ENCODE peak calls at places on chromosomes 5 and 9, in five cellular contexts. V is adrenal gland, R is body of pancreas, P is ovary, I is right lobe of liver. F is an unnamed sample.

GRCh38 chr5:169344629-169345028 is 43.7 kb upstream of the SLIT3 start:
- DNase-seq in V (no peak), R (no peak), P (no peak), I (no peak), F (no peak)

GRCh38 chr5:40171971-40172370 is 507.7 kb upstream of the PTGER4 start:
- DNase-seq in V (no peak), R (no peak), P (no peak), I (no peak), F (no peak)

GRCh38 chr9:111598730-111599091 is 736 bp downstream of the PTGR1 start:
- DNase-seq in V (peak; percentile 72), R (peak; percentile 44), P (peak; percentile 59), I (no peak), F (no peak)

GRCh38 chr9:114307323-114308250 is 15.3 kb upstream of the ORM1 start:
- DNase-seq in V (no peak), R (peak; percentile 4), P (peak; percentile 8), I (peak; percentile 26), F (peak; percentile 79)

GRCh38 chr5:170342153-170342552 is 44.6 kb upstream of the LCP2 start:
- DNase-seq in V (no peak), R (no peak), P (no peak), I (peak; percentile 39), F (no peak)

GRCh38 chr9:85522459-85523092 is 219.2 kb downstream of the AGTPBP1 start:
- DNase-seq in V (peak; percentile 48), R (no peak), P (no peak), I (peak; percentile 59), F (no peak)

GRCh38 chr5:111676496-111676895 is 80.5 kb downstream of the NREP start:
- DNase-seq in V (no peak), R (no peak), P (no peak), I (no peak), F (peak; percentile 4)

GRCh38 chr5:175573493-175574269 is 84.2 kb upstream of the HRH2 start:
- DNase-seq in V (no peak), R (no peak), P (no peak), I (no peak), F (no peak)

GRCh38 chr5:136679233-136679632 is 313.9 kb upstream of the TRPC7 start:
- DNase-seq in V (no peak), R (no peak), P (no peak), I (no peak), F (no peak)

GRCh38 chr9:137705443-137705863 is 86.6 kb downstream of the EHMT1 start:
- DNase-seq in V (no peak), R (no peak), P (no peak), I (no peak), F (no peak)

GRCh38 chr5:90386099-90386710 is 23.4 kb downstream of the CETN3 start:
- DNase-seq in V (no peak), R (no peak), P (no peak), I (no peak), F (no peak)

GRCh38 chr5:77718934-77719610 is 57.1 kb downstream of the TBCA start:
- DNase-seq in V (no peak), R (no peak), P (no peak), I (no peak), F (no peak)

GRCh38 chr5:54090495-54091084 is 219.8 kb downstream of the ARL15 start:
- DNase-seq in V (no peak), R (no peak), P (no peak), I (no peak), F (no peak)

GRCh38 chr5:176514244-176514918 is 22.8 kb downstream of the RNF44 start:
- DNase-seq in V (no peak), R (no peak), P (no peak), I (no peak), F (no peak)

GRCh38 chr5:145752534-145752933 is 82.6 kb downstream of the PRELID2 start:
- DNase-seq in V (no peak), R (no peak), P (no peak), I (no peak), F (no peak)

GRCh38 chr5:162132348-162132747 is 64.8 kb downstream of the GABRG2 start:
- DNase-seq in V (no peak), R (no peak), P (no peak), I (no peak), F (no peak)

GRCh38 chr9:112546149-112547012 is 59.8 kb downstream of the KIAA1958 start:
- DNase-seq in V (no peak), R (no peak), P (no peak), I (no peak), F (no peak)

GRCh38 chr5:150155258-150156032 is at the start of gene PDGFRB:
- DNase-seq in V (peak; percentile 82), R (peak; percentile 48), P (peak; percentile 98), I (no peak), F (peak; percentile 97)

GRCh38 chr9:70488098-70488792 is 73.8 kb upstream of the KLF9 start:
- DNase-seq in V (no peak), R (no peak), P (no peak), I (no peak), F (no peak)

GRCh38 chr5:14699807-14700400 is 35.4 kb downstream of the OTULIN start:
- DNase-seq in V (no peak), R (no peak), P (no peak), I (no peak), F (no peak)

GRCh38 chr9:96646081-96646991 is 8.8 kb downstream of the PRXL2C start:
- DNase-seq in V (peak; percentile 13), R (no peak), P (no peak), I (no peak), F (no peak)

GRCh38 chr5:12272389-12272788 is 368.1 kb upstream of the CTNND2 start:
- DNase-seq in V (no peak), R (no peak), P (no peak), I (no peak), F (no peak)

GRCh38 chr5:54093861-54094260 is 216.5 kb downstream of the ARL15 start:
- DNase-seq in V (no peak), R (no peak), P (no peak), I (no peak), F (no peak)

GRCh38 chr5:68652507-68652906 is 437.0 kb downstream of the PIK3R1 start:
- DNase-seq in V (peak; percentile 30), R (no peak), P (no peak), I (peak; percentile 48), F (no peak)

GRCh38 chr5:156475831-156476551 is 149.0 kb downstream of the SGCD start:
- DNase-seq in V (peak; percentile 76), R (no peak), P (peak; percentile 74), I (no peak), F (no peak)

GRCh38 chr5:95673076-95673475 is 9.7 kb downstream of the SPATA9 start:
- DNase-seq in V (peak; percentile 32), R (no peak), P (peak; percentile 42), I (no peak), F (no peak)

GRCh38 chr9:34178698-34179527 is at the start of gene UBAP1:
- DNase-seq in V (peak; percentile 98), R (peak; percentile 97), P (peak; percentile 98), I (peak; percentile 98), F (peak; percentile 99)

GRCh38 chr5:100840364-100840763 is 62.7 kb downstream of the ST8SIA4 start:
- DNase-seq in V (no peak), R (no peak), P (no peak), I (no peak), F (no peak)

GRCh38 chr5:141849371-141850182 is 28.6 kb downstream of the PCDH1 start:
- DNase-seq in V (peak; percentile 84), R (peak; percentile 96), P (peak; percentile 84), I (peak; percentile 94), F (no peak)

GRCh38 chr9:137228968-137229896 is 1.5 kb upstream of the SLC34A3 start:
- DNase-seq in V (no peak), R (no peak), P (no peak), I (no peak), F (no peak)

GRCh38 chr5:56183507-56183906 is 49.6 kb downstream of the ANKRD55 start:
- DNase-seq in V (no peak), R (no peak), P (no peak), I (no peak), F (peak; percentile 29)

GRCh38 chr9:37944266-37944650 is 40.3 kb upstream of the SLC25A51 start:
- DNase-seq in V (no peak), R (no peak), P (no peak), I (no peak), F (no peak)

GRCh38 chr5:139897982-139898381 is 102.4 kb downstream of the PSD2 start:
- DNase-seq in V (no peak), R (no peak), P (peak; percentile 3), I (peak; percentile 19), F (no peak)

GRCh38 chr5:144170276-144171024 is at the start of the genes KCTD16 and YIPF5:
- DNase-seq in V (peak; percentile 97), R (peak; percentile 97), P (peak; percentile 93), I (peak; percentile 97), F (peak; percentile 97)
- TF ChIP-seq POLR2A in V (peak; percentile 40), R (peak; percentile 76), P (peak; percentile 13), I (peak; percentile 59), F (no peak)

GRCh38 chr5:179240561-179240960 is 104.7 kb downstream of the ADAMTS2 start:
- DNase-seq in V (no peak), R (no peak), P (peak; percentile 6), I (peak; percentile 23), F (no peak)
- H3K9me3 ChIP-seq in V (no peaks in the 10 kb centered on the region), R (no peaks in the 10 kb centered on the region), P (no peaks in the 10 kb centered on the region), I (no peaks in the 10 kb centered on the region), F (no peaks in the 10 kb centered on the region)

DNA sequence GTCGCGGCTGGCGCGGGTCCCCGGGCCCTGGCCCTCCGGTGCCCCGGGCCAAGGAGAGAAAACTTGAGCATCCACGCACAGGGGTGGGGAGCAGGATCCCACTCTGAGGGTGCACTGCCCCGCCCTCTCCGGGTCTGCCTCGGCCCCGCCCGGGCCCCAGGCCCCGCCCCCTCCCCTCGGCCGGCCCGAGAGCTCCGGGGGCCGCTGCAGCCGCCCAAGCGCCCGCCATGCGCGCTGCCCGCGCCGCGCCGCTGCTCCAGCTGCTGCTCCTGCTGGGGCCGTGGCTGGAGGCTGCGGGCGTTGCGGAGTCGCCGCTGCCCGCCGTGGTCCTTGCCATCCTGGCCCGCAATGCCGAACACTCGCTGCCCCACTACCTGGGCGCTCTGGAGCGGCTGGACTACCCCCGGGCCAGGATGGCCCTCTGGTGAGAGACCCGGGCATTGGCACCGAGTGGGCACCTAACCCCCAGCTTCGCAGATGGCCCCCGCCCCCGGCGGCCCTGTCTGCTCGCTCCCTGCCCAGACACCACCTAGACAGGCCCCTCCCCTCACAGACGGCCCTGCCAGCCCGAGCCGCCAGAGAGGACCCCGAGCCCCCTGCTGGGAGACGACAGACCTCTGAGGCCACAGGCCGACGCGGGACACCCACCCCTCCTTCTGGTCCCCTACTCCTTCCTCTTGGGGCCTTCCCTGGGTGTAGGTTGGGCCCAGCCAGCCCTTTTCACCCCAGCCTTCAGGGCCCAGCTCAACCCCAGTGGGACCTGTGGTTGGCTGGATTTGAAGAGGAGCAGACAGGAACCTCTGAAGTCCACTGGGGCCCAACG is at the start of gene CERCAM:
- DNase-seq in V (peak; percentile 55), R (peak; percentile 55), P (peak; percentile 69), I (no peak), F (no peak)
- TF ChIP-seq POLR2A in V (no peak), R (peak; percentile 27), P (no peak), I (no peak), F (no peak)

DNA sequence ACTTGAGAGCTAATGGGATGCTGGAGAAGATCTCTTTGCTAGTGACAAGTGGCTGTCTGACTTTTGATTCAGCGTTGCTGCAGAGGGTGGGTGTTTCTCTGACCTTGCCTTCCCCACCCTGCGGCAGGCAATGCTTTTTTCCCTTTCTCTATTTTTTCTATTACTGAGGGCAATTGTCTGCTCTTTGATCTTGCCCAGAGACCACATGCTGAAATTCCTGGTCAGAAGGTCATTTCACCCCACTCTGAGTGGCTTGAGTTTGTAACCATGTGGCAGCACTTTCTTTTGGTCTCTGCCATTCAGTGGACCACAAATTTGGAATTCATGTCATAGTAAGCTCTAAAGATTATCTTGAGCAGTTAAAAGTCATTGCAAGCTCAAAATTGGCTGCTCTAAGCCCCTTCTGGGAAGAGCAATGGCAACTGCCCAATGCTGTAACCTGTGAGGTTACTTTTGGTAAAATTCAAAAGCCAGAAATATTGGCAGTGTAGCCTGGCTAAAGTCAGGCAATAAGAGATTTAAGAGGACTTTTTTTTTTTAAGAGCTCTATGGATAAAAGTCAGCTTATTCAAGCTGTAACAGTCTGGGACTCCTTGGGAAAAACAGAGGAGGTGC is 30.4 kb upstream of the MTMR12 start:
- DNase-seq in V (no peak), R (no peak), P (no peak), I (no peak), F (no peak)
- H3K9me3 ChIP-seq in V (peaks cover 7% of the 10 kb centered on the region), R (no peaks in the 10 kb centered on the region), P (no peaks in the 10 kb centered on the region), I (no peaks in the 10 kb centered on the region), F (no peaks in the 10 kb centered on the region)